ENCODE peak calls at places on chromosome 18, in ten cellular contexts. One of them, this sample, is unnamed.

GRCh38 chr18:35415511-35416427 is 38.6 kb upstream of the ZNF396 start:
- DNase-seq in kidney glomerular epithelial cell: no peak
- DNase-seq in CD8-positive, alpha-beta memory T cell: no peak
- DNase-seq in ovary: no peak
- DNase-seq in HL-60: peak; percentile 23
- DNase-seq in activated CD8-positive, alpha-beta memory T cell treated with anti-CD3 and anti-CD28 coated beads, Interleukin-2, amount 50 U/mL, for 48 hours: no peak
- DNase-seq in activated CD4-positive, alpha-beta T cell treated with anti-CD3 and anti-CD28 coated beads, Interleukin-2, amount 10 ng/mL, durations not matched to agents 24 days and 14 days: no peak
- DNase-seq in GM20000: no peak
- DNase-seq in lower leg skin: no peak
- DNase-seq in adrenal gland: no peak
- DNase-seq in this sample: no peak

GRCh38 chr18:35822431-35822830 is 150.0 kb upstream of the RMP24 start:
- DNase-seq in activated CD8-positive, alpha-beta memory T cell treated with anti-CD3 and anti-CD28 coated beads, Interleukin-2, amount 50 U/mL, for 48 hours: no peak
- DNase-seq in CD8-positive, alpha-beta memory T cell: no peak
- DNase-seq in ovary: no peak
- DNase-seq in GM20000: no peak
- DNase-seq in lower leg skin: no peak
- DNase-seq in kidney glomerular epithelial cell: no peak
- DNase-seq in adrenal gland: no peak
- DNase-seq in activated CD4-positive, alpha-beta T cell treated with anti-CD3 and anti-CD28 coated beads, Interleukin-2, amount 10 ng/mL, durations not matched to agents 24 days and 14 days: no peak
- DNase-seq in HL-60: no peak
- DNase-seq in this sample: no peak

GRCh38 chr18:51614033-51614432 is 416.6 kb upstream of the MEX3C start:
- DNase-seq in ovary: no peak
- DNase-seq in GM20000: no peak
- DNase-seq in kidney glomerular epithelial cell: peak; percentile 64
- DNase-seq in CD8-positive, alpha-beta memory T cell: no peak
- DNase-seq in HL-60: no peak
- DNase-seq in activated CD4-positive, alpha-beta T cell treated with anti-CD3 and anti-CD28 coated beads, Interleukin-2, amount 10 ng/mL, durations not matched to agents 24 days and 14 days: no peak
- DNase-seq in adrenal gland: peak; percentile 55
- DNase-seq in activated CD8-positive, alpha-beta memory T cell treated with anti-CD3 and anti-CD28 coated beads, Interleukin-2, amount 50 U/mL, for 48 hours: no peak
- DNase-seq in lower leg skin: no peak
- DNase-seq in this sample: no peak

GRCh38 chr18:47150029-47150823 is at the start of gene HDHD2:
- DNase-seq in CD8-positive, alpha-beta memory T cell: peak; percentile 76
- DNase-seq in activated CD8-positive, alpha-beta memory T cell treated with anti-CD3 and anti-CD28 coated beads, Interleukin-2, amount 50 U/mL, for 48 hours: peak; percentile 91
- DNase-seq in activated CD4-positive, alpha-beta T cell treated with anti-CD3 and anti-CD28 coated beads, Interleukin-2, amount 10 ng/mL, durations not matched to agents 24 days and 14 days: peak; percentile 95
- DNase-seq in ovary: peak; percentile 84
- DNase-seq in lower leg skin: peak; percentile 95
- DNase-seq in kidney glomerular epithelial cell: peak; percentile 85
- DNase-seq in adrenal gland: peak; percentile 83
- DNase-seq in HL-60: peak; percentile 87
- DNase-seq in GM20000: peak; percentile 84
- DNase-seq in this sample: peak; percentile 55

GRCh38 chr18:35430721-35431441 is 53.7 kb upstream of the ZNF396 start:
- DNase-seq in HL-60: no peak
- DNase-seq in CD8-positive, alpha-beta memory T cell: no peak
- DNase-seq in lower leg skin: no peak
- DNase-seq in activated CD4-positive, alpha-beta T cell treated with anti-CD3 and anti-CD28 coated beads, Interleukin-2, amount 10 ng/mL, durations not matched to agents 24 days and 14 days: peak; percentile 34
- DNase-seq in GM20000: no peak
- DNase-seq in adrenal gland: no peak
- DNase-seq in ovary: no peak
- DNase-seq in kidney glomerular epithelial cell: no peak
- DNase-seq in activated CD8-positive, alpha-beta memory T cell treated with anti-CD3 and anti-CD28 coated beads, Interleukin-2, amount 50 U/mL, for 48 hours: no peak
- DNase-seq in this sample: no peak

GRCh38 chr18:62360806-62361205 is 35.7 kb downstream of the TNFRSF11A start:
- DNase-seq in activated CD4-positive, alpha-beta T cell treated with anti-CD3 and anti-CD28 coated beads, Interleukin-2, amount 10 ng/mL, durations not matched to agents 24 days and 14 days: no peak
- DNase-seq in activated CD8-positive, alpha-beta memory T cell treated with anti-CD3 and anti-CD28 coated beads, Interleukin-2, amount 50 U/mL, for 48 hours: no peak
- DNase-seq in kidney glomerular epithelial cell: no peak
- DNase-seq in lower leg skin: no peak
- DNase-seq in ovary: no peak
- DNase-seq in CD8-positive, alpha-beta memory T cell: no peak
- DNase-seq in HL-60: no peak
- DNase-seq in adrenal gland: no peak
- DNase-seq in GM20000: no peak
- DNase-seq in this sample: no peak

GRCh38 chr18:13420969-13421686 is 202.6 kb downstream of the LDLRAD4 start:
- DNase-seq in activated CD4-positive, alpha-beta T cell treated with anti-CD3 and anti-CD28 coated beads, Interleukin-2, amount 10 ng/mL, durations not matched to agents 24 days and 14 days: no peak
- DNase-seq in CD8-positive, alpha-beta memory T cell: no peak
- DNase-seq in adrenal gland: no peak
- DNase-seq in activated CD8-positive, alpha-beta memory T cell treated with anti-CD3 and anti-CD28 coated beads, Interleukin-2, amount 50 U/mL, for 48 hours: no peak
- DNase-seq in GM20000: no peak
- DNase-seq in ovary: no peak
- DNase-seq in lower leg skin: peak; percentile 80
- DNase-seq in kidney glomerular epithelial cell: no peak
- DNase-seq in HL-60: peak; percentile 26
- DNase-seq in this sample: no peak

GRCh38 chr18:13629841-13630747 is 96.3 kb downstream of the FAM210A start:
- DNase-seq in activated CD8-positive, alpha-beta memory T cell treated with anti-CD3 and anti-CD28 coated beads, Interleukin-2, amount 50 U/mL, for 48 hours: no peak
- DNase-seq in HL-60: peak; percentile 71
- DNase-seq in lower leg skin: peak; percentile 84
- DNase-seq in adrenal gland: peak; percentile 52
- DNase-seq in kidney glomerular epithelial cell: peak; percentile 45
- DNase-seq in CD8-positive, alpha-beta memory T cell: peak; percentile 70
- DNase-seq in GM20000: peak; percentile 87
- DNase-seq in activated CD4-positive, alpha-beta T cell treated with anti-CD3 and anti-CD28 coated beads, Interleukin-2, amount 10 ng/mL, durations not matched to agents 24 days and 14 days: peak; percentile 86
- DNase-seq in ovary: peak; percentile 40
- DNase-seq in this sample: no peak

GRCh38 chr18:9907867-9908266 is 5.9 kb upstream of the VAPA start:
- DNase-seq in HL-60: no peak
- DNase-seq in lower leg skin: no peak
- DNase-seq in GM20000: no peak
- DNase-seq in ovary: no peak
- DNase-seq in activated CD4-positive, alpha-beta T cell treated with anti-CD3 and anti-CD28 coated beads, Interleukin-2, amount 10 ng/mL, durations not matched to agents 24 days and 14 days: no peak
- DNase-seq in activated CD8-positive, alpha-beta memory T cell treated with anti-CD3 and anti-CD28 coated beads, Interleukin-2, amount 50 U/mL, for 48 hours: no peak
- DNase-seq in CD8-positive, alpha-beta memory T cell: no peak
- DNase-seq in kidney glomerular epithelial cell: no peak
- DNase-seq in adrenal gland: no peak
- DNase-seq in this sample: no peak

GRCh38 chr18:41134426-41134825 is 820.6 kb upstream of the PIK3C3 start:
- DNase-seq in GM20000: no peak
- DNase-seq in kidney glomerular epithelial cell: no peak
- DNase-seq in HL-60: no peak
- DNase-seq in ovary: no peak
- DNase-seq in activated CD8-positive, alpha-beta memory T cell treated with anti-CD3 and anti-CD28 coated beads, Interleukin-2, amount 50 U/mL, for 48 hours: no peak
- DNase-seq in lower leg skin: no peak
- DNase-seq in CD8-positive, alpha-beta memory T cell: no peak
- DNase-seq in activated CD4-positive, alpha-beta T cell treated with anti-CD3 and anti-CD28 coated beads, Interleukin-2, amount 10 ng/mL, durations not matched to agents 24 days and 14 days: no peak
- DNase-seq in adrenal gland: no peak
- DNase-seq in this sample: no peak

GRCh38 chr18:78728301-78729098 is 251.1 kb upstream of the SALL3 start:
- DNase-seq in GM20000: no peak
- DNase-seq in adrenal gland: no peak
- DNase-seq in ovary: no peak
- DNase-seq in kidney glomerular epithelial cell: no peak
- DNase-seq in activated CD8-positive, alpha-beta memory T cell treated with anti-CD3 and anti-CD28 coated beads, Interleukin-2, amount 50 U/mL, for 48 hours: peak; percentile 17
- DNase-seq in activated CD4-positive, alpha-beta T cell treated with anti-CD3 and anti-CD28 coated beads, Interleukin-2, amount 10 ng/mL, durations not matched to agents 24 days and 14 days: no peak
- DNase-seq in HL-60: no peak
- DNase-seq in CD8-positive, alpha-beta memory T cell: no peak
- DNase-seq in lower leg skin: peak; percentile 68
- DNase-seq in this sample: no peak

GRCh38 chr18:48662021-48662661 is 123.3 kb downstream of the CTIF start:
- DNase-seq in lower leg skin: peak; percentile 74
- DNase-seq in adrenal gland: no peak
- DNase-seq in HL-60: peak; percentile 92
- DNase-seq in activated CD4-positive, alpha-beta T cell treated with anti-CD3 and anti-CD28 coated beads, Interleukin-2, amount 10 ng/mL, durations not matched to agents 24 days and 14 days: no peak
- DNase-seq in kidney glomerular epithelial cell: no peak
- DNase-seq in activated CD8-positive, alpha-beta memory T cell treated with anti-CD3 and anti-CD28 coated beads, Interleukin-2, amount 50 U/mL, for 48 hours: no peak
- DNase-seq in CD8-positive, alpha-beta memory T cell: no peak
- DNase-seq in GM20000: no peak
- DNase-seq in ovary: no peak
- DNase-seq in this sample: peak; percentile 3

GRCh38 chr18:21896732-21897336 is 156.2 kb downstream of the MIB1 start:
- DNase-seq in activated CD4-positive, alpha-beta T cell treated with anti-CD3 and anti-CD28 coated beads, Interleukin-2, amount 10 ng/mL, durations not matched to agents 24 days and 14 days: no peak
- DNase-seq in lower leg skin: no peak
- DNase-seq in ovary: no peak
- DNase-seq in adrenal gland: no peak
- DNase-seq in activated CD8-positive, alpha-beta memory T cell treated with anti-CD3 and anti-CD28 coated beads, Interleukin-2, amount 50 U/mL, for 48 hours: no peak
- DNase-seq in GM20000: no peak
- DNase-seq in kidney glomerular epithelial cell: no peak
- DNase-seq in HL-60: no peak
- DNase-seq in CD8-positive, alpha-beta memory T cell: no peak
- DNase-seq in this sample: no peak

GRCh38 chr18:10482985-10483949 is 28.8 kb downstream of the APCDD1 start:
- DNase-seq in lower leg skin: no peak
- DNase-seq in kidney glomerular epithelial cell: no peak
- DNase-seq in HL-60: peak; percentile 35
- DNase-seq in adrenal gland: peak; percentile 55
- DNase-seq in GM20000: peak; percentile 80
- DNase-seq in activated CD8-positive, alpha-beta memory T cell treated with anti-CD3 and anti-CD28 coated beads, Interleukin-2, amount 50 U/mL, for 48 hours: no peak
- DNase-seq in ovary: peak; percentile 83
- DNase-seq in activated CD4-positive, alpha-beta T cell treated with anti-CD3 and anti-CD28 coated beads, Interleukin-2, amount 10 ng/mL, durations not matched to agents 24 days and 14 days: no peak
- DNase-seq in CD8-positive, alpha-beta memory T cell: no peak
- DNase-seq in this sample: no peak